ENCODE peak calls at places on chromosomes 6 and 20, in nine cellular contexts. One of them, this sample, is unnamed.

GRCh38 chr6:36920049-36920448 is 34.3 kb downstream of the C6orf89 start:
- DNase-seq in CD4-positive, alpha-beta memory T cell: no peak
- DNase-seq in NAMALWA: no peak
- DNase-seq in substantia nigra: no peak
- DNase-seq in stimulated activated naive CD4-positive, alpha-beta T cell: no peak
- DNase-seq in stomach: no peak
- DNase-seq in astrocyte of the spinal cord: no peak
- DNase-seq in DMS153: no peak
- DNase-seq in left ventricle myocardium superior: no peak
- DNase-seq in this sample: no peak

GRCh38 chr6:2988426-2989331 is 11.0 kb upstream of the NQO2 start:
- DNase-seq in CD4-positive, alpha-beta memory T cell: peak
- DNase-seq in NAMALWA: peak
- DNase-seq in substantia nigra: peak
- DNase-seq in stimulated activated naive CD4-positive, alpha-beta T cell: peak
- DNase-seq in stomach: peak
- DNase-seq in astrocyte of the spinal cord: peak
- DNase-seq in DMS153: peak
- DNase-seq in left ventricle myocardium superior: peak
- DNase-seq in this sample: peak

GRCh38 chr6:152983637-152984386 is 971 bp upstream of the FBXO5 start:
- DNase-seq in CD4-positive, alpha-beta memory T cell: no peak
- DNase-seq in NAMALWA: peak
- DNase-seq in substantia nigra: peak
- DNase-seq in stimulated activated naive CD4-positive, alpha-beta T cell: no peak
- DNase-seq in stomach: peak
- DNase-seq in astrocyte of the spinal cord: peak
- DNase-seq in DMS153: no peak
- DNase-seq in left ventricle myocardium superior: peak
- DNase-seq in this sample: peak

GRCh38 chr6:100296810-100297544 is 167.7 kb downstream of the SIM1 start:
- DNase-seq in CD4-positive, alpha-beta memory T cell: no peak
- DNase-seq in NAMALWA: no peak
- DNase-seq in substantia nigra: no peak
- DNase-seq in stimulated activated naive CD4-positive, alpha-beta T cell: no peak
- DNase-seq in stomach: no peak
- DNase-seq in astrocyte of the spinal cord: peak
- DNase-seq in DMS153: peak
- DNase-seq in left ventricle myocardium superior: no peak
- DNase-seq in this sample: no peak

GRCh38 chr20:22601361-22602141 is 17.2 kb upstream of the FOXA2 start:
- DNase-seq in CD4-positive, alpha-beta memory T cell: no peak
- DNase-seq in NAMALWA: no peak
- DNase-seq in substantia nigra: no peak
- DNase-seq in stimulated activated naive CD4-positive, alpha-beta T cell: no peak
- DNase-seq in stomach: peak
- DNase-seq in astrocyte of the spinal cord: no peak
- DNase-seq in DMS153: no peak
- DNase-seq in left ventricle myocardium superior: no peak
- DNase-seq in this sample: no peak

GRCh38 chr6:23307516-23307915 is 738.1 kb downstream of the HDGFL1 start:
- DNase-seq in CD4-positive, alpha-beta memory T cell: no peak
- DNase-seq in NAMALWA: no peak
- DNase-seq in substantia nigra: no peak
- DNase-seq in stimulated activated naive CD4-positive, alpha-beta T cell: no peak
- DNase-seq in stomach: no peak
- DNase-seq in astrocyte of the spinal cord: no peak
- DNase-seq in DMS153: no peak
- DNase-seq in left ventricle myocardium superior: no peak
- DNase-seq in this sample: no peak

GRCh38 chr6:20978176-20978614 is 443.9 kb downstream of the CDKAL1 start:
- DNase-seq in CD4-positive, alpha-beta memory T cell: no peak
- DNase-seq in NAMALWA: peak
- DNase-seq in substantia nigra: no peak
- DNase-seq in stimulated activated naive CD4-positive, alpha-beta T cell: no peak
- DNase-seq in stomach: no peak
- DNase-seq in astrocyte of the spinal cord: peak
- DNase-seq in DMS153: no peak
- DNase-seq in left ventricle myocardium superior: no peak
- DNase-seq in this sample: no peak

GRCh38 chr6:56808871-56809359 is 146.0 kb upstream of the BEND6 start:
- DNase-seq in CD4-positive, alpha-beta memory T cell: no peak
- DNase-seq in NAMALWA: no peak
- DNase-seq in substantia nigra: no peak
- DNase-seq in stimulated activated naive CD4-positive, alpha-beta T cell: no peak
- DNase-seq in stomach: no peak
- DNase-seq in astrocyte of the spinal cord: peak
- DNase-seq in DMS153: no peak
- DNase-seq in left ventricle myocardium superior: no peak
- DNase-seq in this sample: no peak

GRCh38 chr6:106279179-106279578 is 46.4 kb downstream of the ATG5 start:
- DNase-seq in CD4-positive, alpha-beta memory T cell: no peak
- DNase-seq in NAMALWA: no peak
- DNase-seq in substantia nigra: no peak
- DNase-seq in stimulated activated naive CD4-positive, alpha-beta T cell: no peak
- DNase-seq in stomach: no peak
- DNase-seq in astrocyte of the spinal cord: peak
- DNase-seq in DMS153: no peak
- DNase-seq in left ventricle myocardium superior: no peak
- DNase-seq in this sample: no peak

GRCh38 chr6:168088161-168089106 is 9.4 kb upstream of the FRMD1 start:
- DNase-seq in CD4-positive, alpha-beta memory T cell: no peak
- DNase-seq in NAMALWA: no peak
- DNase-seq in substantia nigra: no peak
- DNase-seq in stimulated activated naive CD4-positive, alpha-beta T cell: no peak
- DNase-seq in stomach: peak
- DNase-seq in astrocyte of the spinal cord: peak
- DNase-seq in DMS153: no peak
- DNase-seq in left ventricle myocardium superior: peak
- DNase-seq in this sample: no peak

GRCh38 chr6:8389034-8389818 is 46.1 kb downstream of the SLC35B3 start:
- DNase-seq in CD4-positive, alpha-beta memory T cell: no peak
- DNase-seq in NAMALWA: no peak
- DNase-seq in substantia nigra: no peak
- DNase-seq in stimulated activated naive CD4-positive, alpha-beta T cell: no peak
- DNase-seq in stomach: no peak
- DNase-seq in astrocyte of the spinal cord: no peak
- DNase-seq in DMS153: no peak
- DNase-seq in left ventricle myocardium superior: no peak
- DNase-seq in this sample: no peak

GRCh38 chr20:7829776-7830175 is 110.5 kb downstream of the HAO1 start:
- DNase-seq in CD4-positive, alpha-beta memory T cell: no peak
- DNase-seq in NAMALWA: no peak
- DNase-seq in substantia nigra: no peak
- DNase-seq in stimulated activated naive CD4-positive, alpha-beta T cell: no peak
- DNase-seq in stomach: no peak
- DNase-seq in astrocyte of the spinal cord: no peak
- DNase-seq in DMS153: no peak
- DNase-seq in left ventricle myocardium superior: no peak
- DNase-seq in this sample: no peak

GRCh38 chr20:55160996-55161395 is 685.6 kb downstream of the DOK5 start:
- DNase-seq in CD4-positive, alpha-beta memory T cell: no peak
- DNase-seq in NAMALWA: no peak
- DNase-seq in substantia nigra: no peak
- DNase-seq in stimulated activated naive CD4-positive, alpha-beta T cell: no peak
- DNase-seq in stomach: no peak
- DNase-seq in astrocyte of the spinal cord: peak
- DNase-seq in DMS153: no peak
- DNase-seq in left ventricle myocardium superior: no peak
- DNase-seq in this sample: no peak

GRCh38 chr6:45479834-45480696 is 102.3 kb upstream of the SUPT3H start:
- DNase-seq in CD4-positive, alpha-beta memory T cell: no peak
- DNase-seq in NAMALWA: no peak
- DNase-seq in substantia nigra: no peak
- DNase-seq in stimulated activated naive CD4-positive, alpha-beta T cell: no peak
- DNase-seq in stomach: no peak
- DNase-seq in astrocyte of the spinal cord: peak
- DNase-seq in DMS153: no peak
- DNase-seq in left ventricle myocardium superior: no peak
- DNase-seq in this sample: no peak

GRCh38 chr20:23668477-23668951 is 20.3 kb downstream of the CST4 start:
- DNase-seq in CD4-positive, alpha-beta memory T cell: peak
- DNase-seq in NAMALWA: peak
- DNase-seq in substantia nigra: peak
- DNase-seq in stimulated activated naive CD4-positive, alpha-beta T cell: no peak
- DNase-seq in stomach: peak
- DNase-seq in astrocyte of the spinal cord: peak
- DNase-seq in DMS153: peak
- DNase-seq in left ventricle myocardium superior: no peak
- DNase-seq in this sample: no peak